ENCODE peak calls at places on chromosomes 1 and 21, in eight cellular contexts. A is HCEC 1CT; U is A549; N is fibroblast of the aortic adventitia; S is occipital lobe; P is fibroblast of the conjunctiva; W is activated CD4-positive, alpha-beta T cell treated with anti-CD3 and anti-CD28 coated beads, Interleukin-2, amount 50 U/mL, for 4 hours; B is NCI-H510A treated with DMSO at 0.1 percent for 48 hours. Y is an unnamed sample.

GRCh38 chr1:193110246-193110645 is 5.0 kb upstream of the GLRX2 start:
- DNase-seq in B (no peak), U (no peak), P (no peak), N (no peak), S (no peak), A (no peak), W (no peak), Y (no peak)

GRCh38 chr1:1196431-1197187 is 9.8 kb downstream of the TNFRSF18 start:
- DNase-seq in U (no peak), P (no peak), B (no peak), S (no peak), W (no peak), A (no peak), N (no peak), Y (no peak)

GRCh38 chr1:61183471-61184034 is 101.2 kb downstream of the NFIA start:
- DNase-seq in S (no peak), P (peak), U (peak), N (peak), A (no peak), B (no peak), W (no peak), Y (no peak)

GRCh38 chr1:36475341-36475740 is 7.4 kb downstream of the CSF3R start:
- DNase-seq in N (no peak), B (no peak), S (no peak), U (no peak), P (no peak), W (no peak), A (no peak), Y (no peak)

GRCh38 chr1:245019904-245020486 is 134.8 kb upstream of the KIF26B start:
- DNase-seq in B (no peak), S (no peak), N (no peak), U (no peak), A (no peak), W (no peak), P (no peak), Y (no peak)

GRCh38 chr1:18998016-18998724 is 41.7 kb upstream of the IFFO2 start:
- DNase-seq in P (no peak), S (no peak), A (no peak), N (no peak), W (no peak), B (no peak), U (no peak), Y (no peak)

GRCh38 chr1:53807916-53808315 is 30.2 kb downstream of the NDC1 start:
- DNase-seq in U (no peak), A (peak), P (no peak), S (no peak), W (no peak), N (no peak), B (no peak), Y (no peak)

GRCh38 chr21:33762798-33763572 is 120.7 kb downstream of the ITSN1 start:
- DNase-seq in W (no peak), N (peak), A (no peak), P (no peak), S (no peak), B (no peak), U (no peak), Y (no peak)

GRCh38 chr1:16978589-16979474 is 1.6 kb downstream of the MFAP2 start:
- DNase-seq in S (no peak), U (no peak), P (peak), A (no peak), N (peak), B (no peak), W (no peak), Y (no peak)

GRCh38 chr1:46183119-46183842 is 7.0 kb upstream of the P3R3URF start:
- DNase-seq in A (peak), N (peak), B (peak), W (no peak), U (peak), S (peak), P (peak), Y (peak)

GRCh38 chr1:67468066-67468718 is 38.0 kb upstream of the SERBP1 start:
- DNase-seq in U (no peak), S (peak), W (no peak), N (no peak), B (no peak), P (no peak), A (no peak), Y (no peak)

GRCh38 chr1:232334811-232335210 is 295.1 kb downstream of the SIPA1L2 start:
- DNase-seq in N (no peak), P (no peak), W (no peak), U (no peak), B (no peak), A (no peak), S (no peak), Y (no peak)

GRCh38 chr21:28393279-28393678 is 599.4 kb downstream of the LTN1 start:
- DNase-seq in P (no peak), N (no peak), A (no peak), U (no peak), S (no peak), B (peak), W (no peak), Y (peak)

GRCh38 chr1:39574646-39575045 is 1.9 kb downstream of the PABPC4 start:
- DNase-seq in U (no peak), S (no peak), B (peak), N (no peak), W (no peak), P (no peak), A (peak), Y (no peak)

GRCh38 chr1:3772715-3773571 is at the start of gene SMIM1:
- DNase-seq in B (no peak), P (no peak), A (no peak), W (no peak), U (no peak), N (no peak), S (no peak), Y (no peak)

GRCh38 chr1:15028117-15028516 is 125.4 kb upstream of the TMEM51 start:
- DNase-seq in U (peak), S (peak), P (no peak), W (no peak), A (no peak), B (no peak), N (peak), Y (no peak)